ENCODE peak calls at places on chromosomes 16 and 17, in five cellular contexts. P is IMR-90, H is epithelial cell of esophagus, C is astrocyte of the spinal cord, S is HCT116. K is an unnamed sample.

GRCh38 chr17:19341641-19342610 is 20.6 kb downstream of the B9D1 start:
- DNase-seq in C (no peak), S (no peak), H (no peak), P (peak; percentile 10), K (no peak)

GRCh38 chr16:66486773-66487579 is 59.9 kb downstream of the BEAN1 start:
- DNase-seq in S (no peak), P (peak; percentile 83), C (peak; percentile 91), H (peak; percentile 71), K (peak; percentile 63)

GRCh38 chr17:18905226-18905625 is 46.7 kb upstream of the SLC5A10 start:
- DNase-seq in H (no peak), P (no peak), C (no peak), S (no peak), K (no peak)

GRCh38 chr17:1967092-1967662 is 58.0 kb downstream of the RTN4RL1 start:
- DNase-seq in P (no peak), S (no peak), C (no peak), H (no peak), K (no peak)

GRCh38 chr17:44932096-44932495 is 15.5 kb downstream of the KIF18B start:
- DNase-seq in H (no peak), S (no peak), P (no peak), C (no peak), K (no peak)

GRCh38 chr16:66952430-66953139 is 8.5 kb upstream of the CES3 start:
- DNase-seq in H (no peak), S (no peak), P (no peak), C (no peak), K (no peak)

GRCh38 chr17:17087424-17088103 is 45.3 kb downstream of the MPRIP start:
- DNase-seq in C (no peak), P (no peak), H (peak; percentile 52), S (no peak), K (no peak)

GRCh38 chr17:41518789-41519449 is at the start of gene KRT15:
- DNase-seq in P (peak; percentile 28), H (peak; percentile 94), C (no peak), S (no peak), K (no peak)

GRCh38 chr17:66542183-66542966 is 240.0 kb downstream of the PRKCA start:
- DNase-seq in S (no peak), P (peak; percentile 53), C (peak; percentile 76), H (peak; percentile 25), K (no peak)

GRCh38 chr17:70187383-70187782 is 18.1 kb downstream of the KCNJ2 start:
- DNase-seq in H (peak; percentile 81), P (peak; percentile 67), S (no peak), C (peak; percentile 67), K (no peak)

GRCh38 chr17:1474402-1475189 is 17.9 kb downstream of the MYO1C start:
- DNase-seq in H (no peak), P (no peak), C (no peak), S (no peak), K (no peak)

GRCh38 chr17:37610971-37611370 is 1.8 kb upstream of the SYNRG start:
- DNase-seq in S (no peak), C (no peak), H (no peak), P (peak; percentile 6), K (no peak)

GRCh38 chr16:81645303-81645702 is 133.8 kb upstream of the PLCG2 start:
- DNase-seq in C (peak; percentile 97), S (no peak), H (peak; percentile 95), P (peak; percentile 85), K (no peak)

GRCh38 chr17:57993471-57994365 is 5.7 kb upstream of the VEZF1 start:
- DNase-seq in C (no peak), S (no peak), P (no peak), H (no peak), K (no peak)

GRCh38 chr17:3556239-3556904 is 1.2 kb downstream of the TRPV3 start:
- DNase-seq in H (no peak), S (no peak), C (no peak), P (no peak), K (no peak)

GRCh38 chr16:81908466-81909230 is 102.6 kb downstream of the SDR42E1 start:
- DNase-seq in P (no peak), S (no peak), H (peak; percentile 97), C (no peak), K (no peak)

GRCh38 chr17:3762922-3763776 is 37.8 kb downstream of the ITGAE start:
- DNase-seq in C (no peak), H (no peak), S (no peak), P (no peak), K (no peak)

GRCh38 chr16:83701494-83701893 is 106.3 kb upstream of the HSBP1 start:
- DNase-seq in C (peak; percentile 40), H (peak; percentile 65), S (no peak), P (peak; percentile 45), K (no peak)

GRCh38 chr16:48113471-48113870 is 42.3 kb downstream of the ABCC12 start:
- DNase-seq in C (no peak), H (peak; percentile 41), P (no peak), S (no peak), K (no peak)

GRCh38 chr17:13088666-13089065 is 70.8 kb upstream of the ELAC2 start:
- DNase-seq in S (no peak), C (no peak), H (no peak), P (no peak), K (no peak)

GRCh38 chr16:89324056-89325010 is 106.8 kb downstream of the ZNF778 start:
- DNase-seq in H (peak; percentile 64), S (no peak), C (peak; percentile 91), P (peak; percentile 92), K (no peak)

GRCh38 chr16:610513-611381 is 20.0 kb upstream of the WFIKKN1 start:
- DNase-seq in P (no peak), S (no peak), C (peak; percentile 26), H (peak; percentile 83), K (no peak)

GRCh38 chr16:80924372-80924978 is 82.2 kb downstream of the CMC2 start:
- DNase-seq in C (peak; percentile 52), P (peak; percentile 43), H (peak; percentile 73), S (peak; percentile 58), K (no peak)

GRCh38 chr16:84484579-84485254 is 19.7 kb downstream of the MEAK7 start:
- DNase-seq in S (peak; percentile 41), H (peak; percentile 44), C (peak; percentile 56), P (peak; percentile 74), K (no peak)

DNA sequence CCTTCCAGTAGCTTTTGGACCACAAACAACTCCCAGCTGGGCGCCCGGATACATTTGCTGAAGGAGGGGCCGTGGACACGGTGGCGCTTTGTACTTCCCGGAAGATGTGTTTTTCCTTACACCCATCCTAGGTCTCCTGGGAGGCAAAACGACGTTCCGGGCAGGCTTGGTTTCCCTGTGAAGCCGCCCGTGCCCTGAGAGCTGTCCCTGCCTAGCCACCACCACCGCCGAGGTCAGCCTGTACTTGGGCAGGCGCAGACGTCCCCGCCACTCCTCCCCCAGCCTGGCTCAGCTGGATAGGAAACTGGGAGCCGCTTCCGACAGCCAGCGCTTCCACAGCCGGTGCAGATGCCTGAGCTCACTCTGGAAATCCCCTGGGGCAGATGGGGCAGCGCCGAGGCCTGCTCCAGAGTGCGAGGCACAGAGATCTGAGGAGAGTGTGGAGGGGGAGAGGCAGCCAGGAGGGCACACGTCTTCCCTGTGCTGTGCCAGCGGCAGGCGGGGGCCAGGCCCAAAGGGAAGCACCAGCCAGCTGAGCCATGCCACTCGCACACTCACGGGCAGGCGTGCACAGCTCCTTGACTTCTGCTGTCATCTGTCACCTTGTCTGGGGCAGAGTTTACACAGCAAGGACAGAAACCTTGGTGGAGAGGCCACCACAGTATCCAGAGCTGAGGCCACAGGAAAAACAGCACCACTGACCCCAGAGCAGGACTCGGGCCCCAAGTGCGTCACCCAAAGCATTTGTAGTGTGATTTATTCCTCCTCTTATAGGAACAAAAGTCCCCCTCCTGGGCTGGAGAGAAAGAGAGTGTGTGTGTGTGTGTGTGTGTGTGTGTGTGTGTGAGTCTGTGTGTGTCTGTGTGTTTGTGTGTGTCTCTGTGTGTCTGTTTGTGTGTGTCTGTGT is 3.0 kb downstream of the RHBDF2 start:
- DNase-seq in C (peak; percentile 82), P (peak; percentile 93), H (peak; percentile 95), S (no peak), K (no peak)
- TF ChIP-seq CTCF in C (no peak), P (no peak), H (no peak), S (no peak), K (no peak)

GRCh38 chr17:65028537-65028843 is 28.1 kb downstream of the GNA13 start:
- DNase-seq in C (no peak), S (no peak), H (no peak), P (no peak), K (no peak)

GRCh38 chr17:65030618-65031017 is 25.9 kb downstream of the GNA13 start:
- DNase-seq in C (no peak), P (no peak), H (no peak), S (no peak), K (no peak)

GRCh38 chr17:65029605-65030308 is 26.8 kb downstream of the GNA13 start:
- DNase-seq in S (no peak), H (no peak), P (no peak), C (no peak), K (no peak)

GRCh38 chr17:65025288-65025687 is 31.3 kb downstream of the GNA13 start:
- DNase-seq in H (no peak), P (no peak), C (no peak), S (no peak), K (no peak)

GRCh38 chr17:65027305-65027704 is 29.2 kb downstream of the GNA13 start:
- DNase-seq in H (peak; percentile 83), C (peak; percentile 75), P (peak; percentile 83), S (peak; percentile 65), K (no peak)
- TF ChIP-seq CTCF in H (peak; percentile 19), C (peak; percentile 52), P (peak; percentile 47), S (peak; percentile 16), K (peak; percentile 73)

GRCh38 chr16:70697601-70698170 is 11.8 kb upstream of the MTSS2 start:
- DNase-seq in H (no peak), S (no peak), P (no peak), C (peak; percentile 49), K (no peak)
- TF ChIP-seq CTCF in H (no peak), S (no peak), P (no peak), C (peak; percentile 6), K (no peak)

DNA sequence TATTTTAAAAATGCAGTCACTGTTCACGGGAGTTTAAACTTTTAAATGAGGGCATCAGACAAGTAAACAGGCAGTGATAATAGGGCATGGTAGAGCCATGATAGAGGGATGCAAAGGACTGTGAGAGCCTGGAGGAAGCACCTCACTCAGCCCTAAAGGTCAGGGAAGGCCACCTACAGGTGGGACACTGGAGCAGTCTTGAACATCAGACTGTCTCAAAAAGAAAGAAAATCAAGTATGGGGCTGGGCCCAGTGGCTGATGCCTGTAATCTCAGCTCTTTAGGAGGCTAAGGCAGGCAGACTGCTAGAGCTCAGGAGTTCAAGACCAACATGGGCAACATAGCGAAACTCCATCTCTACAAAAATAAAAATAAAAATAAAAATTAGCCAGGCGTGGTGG is 31.0 kb upstream of the DHRS7B start:
- DNase-seq in C (no peak), H (no peak), P (no peak), S (no peak), K (no peak)
- TF ChIP-seq CTCF in C (no peak), H (no peak), P (no peak), S (no peak), K (no peak)